ENCODE peak calls at places on chromosomes 6 and 20, in eight cellular contexts. One of them, this sample, is unnamed.

GRCh38 chr6:5293692-5294091 is 32.4 kb downstream of the FARS2 start:
- DNase-seq in CD8-positive, alpha-beta T cell: no peak
- DNase-seq in esophagus squamous epithelium: no peak
- DNase-seq in endothelial cell: no peak
- DNase-seq in AG04450: no peak
- DNase-seq in ascending aorta: no peak
- DNase-seq in heart right ventricle: no peak
- DNase-seq in lower lobe of right lung: no peak
- DNase-seq in this sample: no peak

GRCh38 chr6:16316741-16317251 is 78.4 kb downstream of the GMPR start:
- DNase-seq in CD8-positive, alpha-beta T cell: no peak
- DNase-seq in esophagus squamous epithelium: no peak
- DNase-seq in endothelial cell: no peak
- DNase-seq in AG04450: no peak
- DNase-seq in ascending aorta: peak
- DNase-seq in heart right ventricle: no peak
- DNase-seq in lower lobe of right lung: no peak
- DNase-seq in this sample: no peak

GRCh38 chr20:31740208-31740607 is 1.1 kb downstream of the TPX2 start:
- DNase-seq in CD8-positive, alpha-beta T cell: no peak
- DNase-seq in esophagus squamous epithelium: no peak
- DNase-seq in endothelial cell: no peak
- DNase-seq in AG04450: no peak
- DNase-seq in ascending aorta: no peak
- DNase-seq in heart right ventricle: no peak
- DNase-seq in lower lobe of right lung: no peak
- DNase-seq in this sample: no peak

GRCh38 chr6:157428418-157429202 is 47.6 kb downstream of the ZDHHC14 start:
- DNase-seq in CD8-positive, alpha-beta T cell: no peak
- DNase-seq in esophagus squamous epithelium: no peak
- DNase-seq in endothelial cell: no peak
- DNase-seq in AG04450: no peak
- DNase-seq in ascending aorta: no peak
- DNase-seq in heart right ventricle: no peak
- DNase-seq in lower lobe of right lung: no peak
- DNase-seq in this sample: no peak

GRCh38 chr20:57476073-57476526 is 48.8 kb downstream of the CTCFL start:
- DNase-seq in CD8-positive, alpha-beta T cell: no peak
- DNase-seq in esophagus squamous epithelium: no peak
- DNase-seq in endothelial cell: no peak
- DNase-seq in AG04450: no peak
- DNase-seq in ascending aorta: peak
- DNase-seq in heart right ventricle: no peak
- DNase-seq in lower lobe of right lung: no peak
- DNase-seq in this sample: no peak

GRCh38 chr20:23257106-23257761 is 93.4 kb upstream of the NXT1 start:
- DNase-seq in CD8-positive, alpha-beta T cell: no peak
- DNase-seq in esophagus squamous epithelium: no peak
- DNase-seq in endothelial cell: no peak
- DNase-seq in AG04450: no peak
- DNase-seq in ascending aorta: no peak
- DNase-seq in heart right ventricle: peak
- DNase-seq in lower lobe of right lung: no peak
- DNase-seq in this sample: no peak

GRCh38 chr20:11852801-11853200 is 64.9 kb upstream of the BTBD3 start:
- DNase-seq in CD8-positive, alpha-beta T cell: no peak
- DNase-seq in esophagus squamous epithelium: no peak
- DNase-seq in endothelial cell: no peak
- DNase-seq in AG04450: no peak
- DNase-seq in ascending aorta: no peak
- DNase-seq in heart right ventricle: no peak
- DNase-seq in lower lobe of right lung: no peak
- DNase-seq in this sample: no peak

GRCh38 chr20:53829706-53830521 is 236.3 kb upstream of the ZNF217 start:
- DNase-seq in CD8-positive, alpha-beta T cell: no peak
- DNase-seq in esophagus squamous epithelium: no peak
- DNase-seq in endothelial cell: no peak
- DNase-seq in AG04450: no peak
- DNase-seq in ascending aorta: no peak
- DNase-seq in heart right ventricle: no peak
- DNase-seq in lower lobe of right lung: no peak
- DNase-seq in this sample: no peak

GRCh38 chr20:59123011-59123676 is 40.5 kb upstream of the ZNF831 start:
- DNase-seq in CD8-positive, alpha-beta T cell: peak
- DNase-seq in esophagus squamous epithelium: no peak
- DNase-seq in endothelial cell: no peak
- DNase-seq in AG04450: no peak
- DNase-seq in ascending aorta: no peak
- DNase-seq in heart right ventricle: no peak
- DNase-seq in lower lobe of right lung: no peak
- DNase-seq in this sample: no peak

GRCh38 chr6:109816452-109817374 is 125.6 kb downstream of the FIG4 start:
- DNase-seq in CD8-positive, alpha-beta T cell: no peak
- DNase-seq in esophagus squamous epithelium: no peak
- DNase-seq in endothelial cell: no peak
- DNase-seq in AG04450: no peak
- DNase-seq in ascending aorta: no peak
- DNase-seq in heart right ventricle: no peak
- DNase-seq in lower lobe of right lung: no peak
- DNase-seq in this sample: no peak

GRCh38 chr6:56593801-56594318 is 48.8 kb downstream of the DST start:
- DNase-seq in CD8-positive, alpha-beta T cell: no peak
- DNase-seq in esophagus squamous epithelium: no peak
- DNase-seq in endothelial cell: no peak
- DNase-seq in AG04450: no peak
- DNase-seq in ascending aorta: no peak
- DNase-seq in heart right ventricle: no peak
- DNase-seq in lower lobe of right lung: no peak
- DNase-seq in this sample: no peak

GRCh38 chr6:137076277-137077068 is 31.7 kb upstream of the IL20RA start:
- DNase-seq in CD8-positive, alpha-beta T cell: peak
- DNase-seq in esophagus squamous epithelium: no peak
- DNase-seq in endothelial cell: peak
- DNase-seq in AG04450: peak
- DNase-seq in ascending aorta: peak
- DNase-seq in heart right ventricle: peak
- DNase-seq in lower lobe of right lung: peak
- DNase-seq in this sample: peak

GRCh38 chr20:6140947-6141346 is 18.1 kb upstream of the FERMT1 start:
- DNase-seq in CD8-positive, alpha-beta T cell: no peak
- DNase-seq in esophagus squamous epithelium: no peak
- DNase-seq in endothelial cell: no peak
- DNase-seq in AG04450: no peak
- DNase-seq in ascending aorta: no peak
- DNase-seq in heart right ventricle: no peak
- DNase-seq in lower lobe of right lung: no peak
- DNase-seq in this sample: no peak
- TF ChIP-seq CTCF in CD8-positive, alpha-beta T cell: no peak
- TF ChIP-seq CTCF in esophagus squamous epithelium: no peak
- TF ChIP-seq CTCF in endothelial cell: peak
- TF ChIP-seq CTCF in AG04450: peak
- TF ChIP-seq CTCF in ascending aorta: no peak
- TF ChIP-seq CTCF in heart right ventricle: no peak
- TF ChIP-seq CTCF in lower lobe of right lung: no peak
- TF ChIP-seq CTCF in this sample: no peak

GRCh38 chr20:20407891-20408805 is 40.2 kb downstream of the INSM1 start:
- DNase-seq in CD8-positive, alpha-beta T cell: no peak
- DNase-seq in esophagus squamous epithelium: no peak
- DNase-seq in endothelial cell: no peak
- DNase-seq in AG04450: no peak
- DNase-seq in ascending aorta: no peak
- DNase-seq in heart right ventricle: no peak
- DNase-seq in lower lobe of right lung: no peak
- DNase-seq in this sample: no peak
- TF ChIP-seq CTCF in CD8-positive, alpha-beta T cell: no peak
- TF ChIP-seq CTCF in esophagus squamous epithelium: no peak
- TF ChIP-seq CTCF in endothelial cell: peak
- TF ChIP-seq CTCF in AG04450: peak
- TF ChIP-seq CTCF in ascending aorta: no peak
- TF ChIP-seq CTCF in heart right ventricle: no peak
- TF ChIP-seq CTCF in lower lobe of right lung: no peak
- TF ChIP-seq CTCF in this sample: no peak

GRCh38 chr20:45892049-45892816 is 1.1 kb downstream of the CTSA start:
- DNase-seq in CD8-positive, alpha-beta T cell: no peak
- DNase-seq in esophagus squamous epithelium: no peak
- DNase-seq in endothelial cell: no peak
- DNase-seq in AG04450: no peak
- DNase-seq in ascending aorta: no peak
- DNase-seq in heart right ventricle: no peak
- DNase-seq in lower lobe of right lung: no peak
- DNase-seq in this sample: no peak
- TF ChIP-seq CTCF in CD8-positive, alpha-beta T cell: no peak
- TF ChIP-seq CTCF in esophagus squamous epithelium: no peak
- TF ChIP-seq CTCF in endothelial cell: no peak
- TF ChIP-seq CTCF in AG04450: peak
- TF ChIP-seq CTCF in ascending aorta: no peak
- TF ChIP-seq CTCF in heart right ventricle: no peak
- TF ChIP-seq CTCF in lower lobe of right lung: peak
- TF ChIP-seq CTCF in this sample: no peak

GRCh38 chr20:47661714-47662113 is 123.6 kb downstream of the SULF2 start:
- DNase-seq in CD8-positive, alpha-beta T cell: no peak
- DNase-seq in esophagus squamous epithelium: no peak
- DNase-seq in endothelial cell: no peak
- DNase-seq in AG04450: no peak
- DNase-seq in ascending aorta: peak
- DNase-seq in heart right ventricle: no peak
- DNase-seq in lower lobe of right lung: no peak
- DNase-seq in this sample: no peak

GRCh38 chr20:47662483-47663353 is 122.6 kb downstream of the SULF2 start:
- DNase-seq in CD8-positive, alpha-beta T cell: no peak
- DNase-seq in esophagus squamous epithelium: no peak
- DNase-seq in endothelial cell: no peak
- DNase-seq in AG04450: no peak
- DNase-seq in ascending aorta: peak
- DNase-seq in heart right ventricle: no peak
- DNase-seq in lower lobe of right lung: no peak
- DNase-seq in this sample: no peak

GRCh38 chr20:47660983-47661711 is 124.1 kb downstream of the SULF2 start:
- DNase-seq in CD8-positive, alpha-beta T cell: no peak
- DNase-seq in esophagus squamous epithelium: no peak
- DNase-seq in endothelial cell: no peak
- DNase-seq in AG04450: no peak
- DNase-seq in ascending aorta: no peak
- DNase-seq in heart right ventricle: no peak
- DNase-seq in lower lobe of right lung: no peak
- DNase-seq in this sample: no peak

GRCh38 chr20:47659904-47660601 is 125.2 kb downstream of the SULF2 start:
- DNase-seq in CD8-positive, alpha-beta T cell: no peak
- DNase-seq in esophagus squamous epithelium: no peak
- DNase-seq in endothelial cell: no peak
- DNase-seq in AG04450: no peak
- DNase-seq in ascending aorta: no peak
- DNase-seq in heart right ventricle: no peak
- DNase-seq in lower lobe of right lung: no peak
- DNase-seq in this sample: no peak

DNA sequence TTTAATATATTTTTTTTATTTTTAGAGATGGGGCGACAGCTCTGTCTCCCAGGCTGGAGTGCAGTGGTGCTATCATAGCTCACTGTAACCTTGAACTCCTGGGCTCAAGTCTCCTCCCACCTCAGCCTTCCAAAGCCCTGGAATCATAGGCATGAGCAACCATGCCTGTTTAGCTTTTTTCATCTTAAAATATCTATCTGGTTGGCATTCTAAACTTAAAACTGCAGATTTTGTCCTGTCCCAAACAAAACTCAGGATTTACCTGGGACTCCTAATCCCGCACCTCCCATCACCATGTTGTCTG is 124.7 kb downstream of the SULF2 start:
- DNase-seq in CD8-positive, alpha-beta T cell: no peak
- DNase-seq in esophagus squamous epithelium: no peak
- DNase-seq in endothelial cell: no peak
- DNase-seq in AG04450: no peak
- DNase-seq in ascending aorta: no peak
- DNase-seq in heart right ventricle: no peak
- DNase-seq in lower lobe of right lung: no peak
- DNase-seq in this sample: no peak
- TF ChIP-seq CTCF in CD8-positive, alpha-beta T cell: no peak
- TF ChIP-seq CTCF in esophagus squamous epithelium: no peak
- TF ChIP-seq CTCF in endothelial cell: no peak
- TF ChIP-seq CTCF in AG04450: no peak
- TF ChIP-seq CTCF in ascending aorta: no peak
- TF ChIP-seq CTCF in heart right ventricle: no peak
- TF ChIP-seq CTCF in lower lobe of right lung: no peak
- TF ChIP-seq CTCF in this sample: no peak

GRCh38 chr6:74745670-74746069 is 460.2 kb downstream of the COL12A1 start:
- DNase-seq in CD8-positive, alpha-beta T cell: no peak
- DNase-seq in esophagus squamous epithelium: no peak
- DNase-seq in endothelial cell: no peak
- DNase-seq in AG04450: no peak
- DNase-seq in ascending aorta: no peak
- DNase-seq in heart right ventricle: no peak
- DNase-seq in lower lobe of right lung: no peak
- DNase-seq in this sample: no peak
- TF ChIP-seq CTCF in CD8-positive, alpha-beta T cell: no peak
- TF ChIP-seq CTCF in esophagus squamous epithelium: no peak
- TF ChIP-seq CTCF in endothelial cell: no peak
- TF ChIP-seq CTCF in AG04450: no peak
- TF ChIP-seq CTCF in ascending aorta: no peak
- TF ChIP-seq CTCF in heart right ventricle: no peak
- TF ChIP-seq CTCF in lower lobe of right lung: no peak
- TF ChIP-seq CTCF in this sample: no peak

DNA sequence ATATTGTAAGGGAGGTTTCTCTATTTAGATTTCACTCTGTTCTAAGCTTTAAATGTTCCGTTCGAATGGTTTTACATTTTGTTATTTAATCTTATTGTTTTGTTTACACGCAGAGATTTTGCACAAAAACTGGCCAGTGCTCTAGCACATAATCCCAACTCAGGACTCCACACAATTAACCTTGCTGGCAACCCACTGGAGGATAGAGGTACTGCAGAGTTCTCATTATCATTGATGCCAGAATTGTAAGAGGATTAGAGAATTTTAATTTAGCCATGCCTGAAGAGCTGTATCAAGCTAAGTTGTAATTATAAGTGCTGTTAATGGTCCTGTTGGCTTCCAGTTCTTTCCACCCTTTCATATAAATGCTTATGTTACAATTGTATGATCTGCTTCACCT is 179.7 kb upstream of the SCGN start:
- DNase-seq in CD8-positive, alpha-beta T cell: no peak
- DNase-seq in esophagus squamous epithelium: no peak
- DNase-seq in endothelial cell: peak
- DNase-seq in AG04450: no peak
- DNase-seq in ascending aorta: no peak
- DNase-seq in heart right ventricle: no peak
- DNase-seq in lower lobe of right lung: no peak
- DNase-seq in this sample: no peak
- TF ChIP-seq CTCF in CD8-positive, alpha-beta T cell: peak
- TF ChIP-seq CTCF in esophagus squamous epithelium: no peak
- TF ChIP-seq CTCF in endothelial cell: peak
- TF ChIP-seq CTCF in AG04450: peak
- TF ChIP-seq CTCF in ascending aorta: no peak
- TF ChIP-seq CTCF in heart right ventricle: peak
- TF ChIP-seq CTCF in lower lobe of right lung: no peak
- TF ChIP-seq CTCF in this sample: no peak